ENCODE peak calls at places on chromosomes 2 and 18, in six cellular contexts. Q is Right ventricle myocardium superior; A is DMS 273 treated with DMSO at 0.1 percent for 48 hours; T is hippocampal formation; M is lung microvascular endothelial cell; N is CD8-positive, alpha-beta T cell. U is an unnamed sample.

GRCh38 chr2:165820296-165820695 is 26.2 kb upstream of the GALNT3 start:
- DNase-seq in N (no peak), T (peak; percentile 3), Q (no peak), M (no peak), A (no peak), U (no peak)

GRCh38 chr2:162403884-162404283 is 60.0 kb downstream of the GCA start:
- DNase-seq in A (no peak), M (peak; percentile 3), N (no peak), Q (no peak), T (no peak), U (no peak)

GRCh38 chr2:31980674-31981356 is 30.0 kb downstream of the MEMO1 start:
- DNase-seq in M (peak; percentile 56), A (peak; percentile 67), N (no peak), T (no peak), Q (no peak), U (peak; percentile 49)

GRCh38 chr18:44599409-44599808 is 81.3 kb upstream of the SETBP1 start:
- DNase-seq in Q (peak; percentile 43), T (peak; percentile 70), M (no peak), A (no peak), N (no peak), U (no peak)

GRCh38 chr18:41532344-41533086 is 422.5 kb upstream of the PIK3C3 start:
- DNase-seq in Q (no peak), A (peak; percentile 47), N (no peak), T (no peak), M (no peak), U (no peak)

GRCh38 chr2:111041398-111042202 is 79.1 kb upstream of the BCL2L11 start:
- DNase-seq in N (peak; percentile 32), M (no peak), A (no peak), T (no peak), Q (no peak), U (no peak)

GRCh38 chr2:27776097-27776496 is 4.6 kb downstream of the MRPL33 start:
- DNase-seq in N (no peak), M (no peak), T (no peak), A (no peak), Q (peak; percentile 66), U (no peak)

GRCh38 chr2:118097657-118098056 is 9.4 kb downstream of the INSIG2 start:
- DNase-seq in M (peak; percentile 42), T (no peak), Q (no peak), N (no peak), A (no peak), U (no peak)